ENCODE peak calls at places on chromosomes 2 and 18, in six cellular contexts. One of them, this sample, is unnamed.

GRCh38 chr2:85792783-85793441 is 39.1 kb downstream of the ATOH8 start:
- DNase-seq in Panc1: no peak
- DNase-seq in AG09319: no peak
- DNase-seq in mesothelial cell of epicardium: no peak
- DNase-seq in IMR-90: peak; percentile 85
- DNase-seq in left ventricle myocardium inferior: no peak
- DNase-seq in this sample: no peak

GRCh38 chr2:232523682-232524597 is 2.0 kb upstream of the CHRND start:
- DNase-seq in Panc1: no peak
- DNase-seq in AG09319: no peak
- DNase-seq in mesothelial cell of epicardium: no peak
- DNase-seq in IMR-90: peak; percentile 5
- DNase-seq in left ventricle myocardium inferior: no peak
- DNase-seq in this sample: no peak

GRCh38 chr2:240655931-240656886 is 26.5 kb downstream of the AQP12B start:
- DNase-seq in Panc1: no peak
- DNase-seq in AG09319: no peak
- DNase-seq in mesothelial cell of epicardium: no peak
- DNase-seq in IMR-90: peak; percentile 49
- DNase-seq in left ventricle myocardium inferior: no peak
- DNase-seq in this sample: no peak

GRCh38 chr2:60959501-60959900 is 58.0 kb upstream of the PEX13 start:
- DNase-seq in Panc1: no peak
- DNase-seq in AG09319: no peak
- DNase-seq in mesothelial cell of epicardium: no peak
- DNase-seq in IMR-90: no peak
- DNase-seq in left ventricle myocardium inferior: no peak
- DNase-seq in this sample: no peak

GRCh38 chr18:25737710-25738251 is 352.6 kb downstream of the SS18 start:
- DNase-seq in Panc1: no peak
- DNase-seq in AG09319: peak; percentile 58
- DNase-seq in mesothelial cell of epicardium: no peak
- DNase-seq in IMR-90: peak; percentile 97
- DNase-seq in left ventricle myocardium inferior: no peak
- DNase-seq in this sample: no peak

GRCh38 chr2:39127973-39128372 is 7.1 kb upstream of the SOS1 start:
- DNase-seq in Panc1: no peak
- DNase-seq in AG09319: no peak
- DNase-seq in mesothelial cell of epicardium: no peak
- DNase-seq in IMR-90: peak; percentile 37
- DNase-seq in left ventricle myocardium inferior: no peak
- DNase-seq in this sample: no peak

GRCh38 chr18:6979954-6980353 is 137.6 kb downstream of the LAMA1 start:
- DNase-seq in Panc1: no peak
- DNase-seq in AG09319: no peak
- DNase-seq in mesothelial cell of epicardium: no peak
- DNase-seq in IMR-90: no peak
- DNase-seq in left ventricle myocardium inferior: no peak
- DNase-seq in this sample: no peak

GRCh38 chr2:241412144-241412543 is 56.1 kb downstream of the FARP2 start:
- DNase-seq in Panc1: no peak
- DNase-seq in AG09319: peak; percentile 27
- DNase-seq in mesothelial cell of epicardium: peak; percentile 45
- DNase-seq in IMR-90: peak; percentile 97
- DNase-seq in left ventricle myocardium inferior: no peak
- DNase-seq in this sample: no peak

GRCh38 chr18:75625966-75626365 is 198.5 kb upstream of the SMIM21 start:
- DNase-seq in Panc1: no peak
- DNase-seq in AG09319: no peak
- DNase-seq in mesothelial cell of epicardium: no peak
- DNase-seq in IMR-90: peak; percentile 5
- DNase-seq in left ventricle myocardium inferior: no peak
- DNase-seq in this sample: no peak

GRCh38 chr2:23246992-23247683 is 137.8 kb upstream of the KLHL29 start:
- DNase-seq in Panc1: no peak
- DNase-seq in AG09319: no peak
- DNase-seq in mesothelial cell of epicardium: no peak
- DNase-seq in IMR-90: no peak
- DNase-seq in left ventricle myocardium inferior: no peak
- DNase-seq in this sample: no peak

GRCh38 chr18:13141209-13141608 is 77.4 kb upstream of the LDLRAD4 start:
- DNase-seq in Panc1: no peak
- DNase-seq in AG09319: no peak
- DNase-seq in mesothelial cell of epicardium: no peak
- DNase-seq in IMR-90: no peak
- DNase-seq in left ventricle myocardium inferior: no peak
- DNase-seq in this sample: no peak

GRCh38 chr2:56589820-56590219 is 406.0 kb downstream of the CCDC85A start:
- DNase-seq in Panc1: no peak
- DNase-seq in AG09319: no peak
- DNase-seq in mesothelial cell of epicardium: no peak
- DNase-seq in IMR-90: no peak
- DNase-seq in left ventricle myocardium inferior: no peak
- DNase-seq in this sample: no peak

GRCh38 chr2:56587456-56587855 is 403.7 kb downstream of the CCDC85A start:
- DNase-seq in Panc1: no peak
- DNase-seq in AG09319: no peak
- DNase-seq in mesothelial cell of epicardium: no peak
- DNase-seq in IMR-90: no peak
- DNase-seq in left ventricle myocardium inferior: no peak
- DNase-seq in this sample: no peak

GRCh38 chr2:56583796-56584313 is 400.1 kb downstream of the CCDC85A start:
- DNase-seq in Panc1: no peak
- DNase-seq in AG09319: no peak
- DNase-seq in mesothelial cell of epicardium: no peak
- DNase-seq in IMR-90: no peak
- DNase-seq in left ventricle myocardium inferior: no peak
- DNase-seq in this sample: no peak

GRCh38 chr2:56589194-56589593 is 405.4 kb downstream of the CCDC85A start:
- DNase-seq in Panc1: no peak
- DNase-seq in AG09319: no peak
- DNase-seq in mesothelial cell of epicardium: no peak
- DNase-seq in IMR-90: no peak
- DNase-seq in left ventricle myocardium inferior: no peak
- DNase-seq in this sample: no peak
- TF ChIP-seq CTCF in Panc1: no peak
- TF ChIP-seq CTCF in AG09319: no peak
- TF ChIP-seq CTCF in mesothelial cell of epicardium: no peak
- TF ChIP-seq CTCF in IMR-90: no peak
- TF ChIP-seq CTCF in left ventricle myocardium inferior: no peak
- TF ChIP-seq CTCF in this sample: no peak

DNA sequence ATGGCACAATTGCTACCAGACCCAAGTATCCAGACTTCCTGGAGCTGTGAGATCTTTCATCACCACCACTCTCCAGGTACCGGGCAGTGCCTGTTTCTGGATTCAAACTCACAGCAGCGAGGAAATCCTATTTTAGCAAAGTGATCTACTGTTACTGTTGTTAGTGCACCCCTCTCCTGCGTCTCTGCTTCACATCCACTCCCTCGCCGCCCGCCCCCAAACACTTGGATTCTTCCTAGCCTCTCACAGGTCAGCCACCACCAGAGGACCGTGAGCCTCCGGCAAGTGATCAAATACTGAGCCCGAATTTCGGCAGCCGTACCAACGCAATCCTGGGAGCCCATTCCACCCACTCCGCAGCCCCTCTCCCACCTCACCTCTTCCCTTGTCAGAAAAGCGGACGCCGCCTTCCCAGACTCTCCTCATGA is 519 bp downstream of the METTL4 start:
- DNase-seq in Panc1: peak; percentile 17
- DNase-seq in AG09319: peak; percentile 35
- DNase-seq in mesothelial cell of epicardium: peak; percentile 69
- DNase-seq in IMR-90: peak; percentile 64
- DNase-seq in left ventricle myocardium inferior: peak; percentile 63
- DNase-seq in this sample: peak; percentile 82
- TF ChIP-seq CTCF in Panc1: no peak
- TF ChIP-seq CTCF in AG09319: peak; percentile 23
- TF ChIP-seq CTCF in mesothelial cell of epicardium: no peak
- TF ChIP-seq CTCF in IMR-90: no peak
- TF ChIP-seq CTCF in left ventricle myocardium inferior: peak; percentile 35
- TF ChIP-seq CTCF in this sample: no peak

GRCh38 chr2:68798574-68798973 is 64.0 kb downstream of the ARHGAP25 start:
- DNase-seq in Panc1: no peak
- DNase-seq in AG09319: no peak
- DNase-seq in mesothelial cell of epicardium: no peak
- DNase-seq in IMR-90: no peak
- DNase-seq in left ventricle myocardium inferior: no peak
- DNase-seq in this sample: no peak
- TF ChIP-seq CTCF in Panc1: no peak
- TF ChIP-seq CTCF in AG09319: no peak
- TF ChIP-seq CTCF in mesothelial cell of epicardium: no peak
- TF ChIP-seq CTCF in IMR-90: no peak
- TF ChIP-seq CTCF in left ventricle myocardium inferior: no peak
- TF ChIP-seq CTCF in this sample: no peak

GRCh38 chr2:173667415-173667814 is 297.8 kb downstream of the SP3 start:
- DNase-seq in Panc1: no peak
- DNase-seq in AG09319: no peak
- DNase-seq in mesothelial cell of epicardium: no peak
- DNase-seq in IMR-90: no peak
- DNase-seq in left ventricle myocardium inferior: no peak
- DNase-seq in this sample: no peak
- TF ChIP-seq CTCF in Panc1: peak; percentile 65
- TF ChIP-seq CTCF in AG09319: no peak
- TF ChIP-seq CTCF in mesothelial cell of epicardium: no peak
- TF ChIP-seq CTCF in IMR-90: peak; percentile 31
- TF ChIP-seq CTCF in left ventricle myocardium inferior: no peak
- TF ChIP-seq CTCF in this sample: no peak

GRCh38 chr2:239261796-239262475 is 138.9 kb downstream of the HDAC4 start:
- DNase-seq in Panc1: no peak
- DNase-seq in AG09319: no peak
- DNase-seq in mesothelial cell of epicardium: no peak
- DNase-seq in IMR-90: no peak
- DNase-seq in left ventricle myocardium inferior: no peak
- DNase-seq in this sample: no peak
- TF ChIP-seq CTCF in Panc1: no peak
- TF ChIP-seq CTCF in AG09319: no peak
- TF ChIP-seq CTCF in mesothelial cell of epicardium: no peak
- TF ChIP-seq CTCF in IMR-90: no peak
- TF ChIP-seq CTCF in left ventricle myocardium inferior: no peak
- TF ChIP-seq CTCF in this sample: no peak

GRCh38 chr2:178282075-178282474 is 87.8 kb downstream of the OSBPL6 start:
- DNase-seq in Panc1: no peak
- DNase-seq in AG09319: no peak
- DNase-seq in mesothelial cell of epicardium: peak; percentile 39
- DNase-seq in IMR-90: peak; percentile 84
- DNase-seq in left ventricle myocardium inferior: no peak
- DNase-seq in this sample: no peak
- TF ChIP-seq CTCF in Panc1: no peak
- TF ChIP-seq CTCF in AG09319: no peak
- TF ChIP-seq CTCF in mesothelial cell of epicardium: no peak
- TF ChIP-seq CTCF in IMR-90: no peak
- TF ChIP-seq CTCF in left ventricle myocardium inferior: no peak
- TF ChIP-seq CTCF in this sample: no peak

This sample was measured in lower lobe of right lung.